ENCODE peak calls at places on chromosomes 5 and 9, in five cellular contexts. One of them, this sample, is unnamed.

GRCh38 chr5:147520450-147520849 is 10.6 kb upstream of the DPYSL3 start:
- DNase-seq in astrocyte: no peak
- DNase-seq in PC-9: no peak
- DNase-seq in ascending aorta: no peak
- DNase-seq in tibial artery: no peak
- DNase-seq in this sample: no peak

GRCh38 chr5:97006454-97006853 is 70.6 kb downstream of the LNPEP start:
- DNase-seq in astrocyte: no peak
- DNase-seq in PC-9: peak; percentile 34
- DNase-seq in ascending aorta: no peak
- DNase-seq in tibial artery: no peak
- DNase-seq in this sample: no peak

GRCh38 chr5:127153031-127153430 is 79.7 kb upstream of the C5orf63 start:
- DNase-seq in astrocyte: no peak
- DNase-seq in PC-9: no peak
- DNase-seq in ascending aorta: no peak
- DNase-seq in tibial artery: no peak
- DNase-seq in this sample: no peak

GRCh38 chr5:167947312-167947711 is 344.1 kb upstream of the WWC1 start:
- DNase-seq in astrocyte: no peak
- DNase-seq in PC-9: no peak
- DNase-seq in ascending aorta: no peak
- DNase-seq in tibial artery: no peak
- DNase-seq in this sample: no peak

GRCh38 chr5:172322028-172322965 is 38.7 kb upstream of the UBTD2 start:
- DNase-seq in astrocyte: no peak
- DNase-seq in PC-9: no peak
- DNase-seq in ascending aorta: peak; percentile 31
- DNase-seq in tibial artery: no peak
- DNase-seq in this sample: no peak

GRCh38 chr5:141349917-141350619 is at the start of gene PCDHGB1:
- DNase-seq in astrocyte: peak; percentile 41
- DNase-seq in PC-9: no peak
- DNase-seq in ascending aorta: no peak
- DNase-seq in tibial artery: no peak
- DNase-seq in this sample: no peak

GRCh38 chr5:56155992-56156584 is 77.0 kb downstream of the ANKRD55 start:
- DNase-seq in astrocyte: no peak
- DNase-seq in PC-9: no peak
- DNase-seq in ascending aorta: no peak
- DNase-seq in tibial artery: peak; percentile 56
- DNase-seq in this sample: no peak

GRCh38 chr5:141437208-141437607 is 6.9 kb downstream of the PCDHGA12 start:
- DNase-seq in astrocyte: no peak
- DNase-seq in PC-9: no peak
- DNase-seq in ascending aorta: no peak
- DNase-seq in tibial artery: no peak
- DNase-seq in this sample: no peak

GRCh38 chr9:111572945-111573604 is 26.4 kb downstream of the PTGR1 start:
- DNase-seq in astrocyte: peak; percentile 95
- DNase-seq in PC-9: no peak
- DNase-seq in ascending aorta: no peak
- DNase-seq in tibial artery: no peak
- DNase-seq in this sample: peak; percentile 22

GRCh38 chr9:69170231-69170630 is 3.8 kb upstream of the TJP2 start:
- DNase-seq in astrocyte: no peak
- DNase-seq in PC-9: no peak
- DNase-seq in ascending aorta: no peak
- DNase-seq in tibial artery: no peak
- DNase-seq in this sample: no peak

GRCh38 chr5:126053630-126054029 is 369.6 kb upstream of the GRAMD2B start:
- DNase-seq in astrocyte: no peak
- DNase-seq in PC-9: no peak
- DNase-seq in ascending aorta: no peak
- DNase-seq in tibial artery: no peak
- DNase-seq in this sample: no peak

GRCh38 chr9:550267-550790 is 291.2 kb upstream of the DMRT1 start:
- DNase-seq in astrocyte: no peak
- DNase-seq in PC-9: no peak
- DNase-seq in ascending aorta: no peak
- DNase-seq in tibial artery: no peak
- DNase-seq in this sample: no peak

GRCh38 chr5:52043543-52043942 is 660.3 kb downstream of the ISL1 start:
- DNase-seq in astrocyte: no peak
- DNase-seq in PC-9: no peak
- DNase-seq in ascending aorta: no peak
- DNase-seq in tibial artery: no peak
- DNase-seq in this sample: no peak

GRCh38 chr5:157816682-157817268 is 42.2 kb downstream of the CLINT1 start:
- DNase-seq in astrocyte: no peak
- DNase-seq in PC-9: no peak
- DNase-seq in ascending aorta: no peak
- DNase-seq in tibial artery: no peak
- DNase-seq in this sample: no peak

GRCh38 chr9:19720374-19720773 is 68.5 kb downstream of the SLC24A2 start:
- DNase-seq in astrocyte: peak; percentile 6
- DNase-seq in PC-9: no peak
- DNase-seq in ascending aorta: no peak
- DNase-seq in tibial artery: no peak
- DNase-seq in this sample: peak; percentile 26

GRCh38 chr5:124661317-124662141 is 84.9 kb downstream of the ZNF608 start:
- DNase-seq in astrocyte: peak; percentile 97
- DNase-seq in PC-9: peak; percentile 98
- DNase-seq in ascending aorta: no peak
- DNase-seq in tibial artery: no peak
- DNase-seq in this sample: no peak

GRCh38 chr9:70079364-70080103 is 35.9 kb downstream of the MAMDC2 start:
- DNase-seq in astrocyte: no peak
- DNase-seq in PC-9: peak; percentile 93
- DNase-seq in ascending aorta: no peak
- DNase-seq in tibial artery: no peak
- DNase-seq in this sample: no peak

GRCh38 chr5:104045987-104046386 is 483.4 kb upstream of the NUDT12 start:
- DNase-seq in astrocyte: no peak
- DNase-seq in PC-9: no peak
- DNase-seq in ascending aorta: no peak
- DNase-seq in tibial artery: no peak
- DNase-seq in this sample: no peak

GRCh38 chr5:146877783-146878470 is 630 bp downstream of the PPP2R2B start:
- DNase-seq in astrocyte: peak; percentile 46
- DNase-seq in PC-9: no peak
- DNase-seq in ascending aorta: no peak
- DNase-seq in tibial artery: no peak
- DNase-seq in this sample: no peak

GRCh38 chr5:39137391-39138181 is 63.4 kb upstream of the RICTOR start:
- DNase-seq in astrocyte: no peak
- DNase-seq in PC-9: no peak
- DNase-seq in ascending aorta: no peak
- DNase-seq in tibial artery: no peak
- DNase-seq in this sample: no peak

DNA sequence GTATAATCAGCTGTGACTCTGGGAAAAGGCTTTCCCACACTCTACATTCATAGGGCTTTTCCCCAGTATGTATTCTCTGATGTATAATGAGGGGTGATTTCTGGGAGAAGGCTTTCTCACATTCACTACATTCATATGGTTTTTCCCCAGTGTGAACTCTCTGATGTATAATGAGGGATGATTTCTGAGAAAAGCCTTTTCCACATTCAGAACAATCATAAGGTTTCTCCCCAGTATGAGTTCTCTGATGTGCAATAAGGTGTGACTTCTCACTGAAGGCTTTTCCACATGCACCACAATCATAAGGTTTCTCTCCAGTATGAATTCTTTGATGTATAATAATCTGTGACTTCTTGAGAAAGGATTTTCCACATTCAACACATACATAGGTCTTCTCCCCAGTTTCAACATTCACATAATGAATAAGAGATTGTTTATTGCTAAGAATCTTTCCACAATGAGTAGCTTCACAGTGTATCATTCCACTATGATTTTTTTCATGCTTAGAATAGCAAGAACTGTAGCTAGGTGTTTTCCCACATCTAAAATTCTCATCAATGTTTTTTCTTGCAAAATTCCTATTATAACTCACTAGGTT is 26.7 kb upstream of the ZNF300 start:
- DNase-seq in astrocyte: peak; percentile 6
- DNase-seq in PC-9: no peak
- DNase-seq in ascending aorta: no peak
- DNase-seq in tibial artery: no peak
- DNase-seq in this sample: no peak
- H3K9me3 ChIP-seq in astrocyte: peaks cover 47% of the 10 kb centered on the region
- H3K9me3 ChIP-seq in PC-9: peaks cover 67% of the 10 kb centered on the region
- H3K9me3 ChIP-seq in ascending aorta: peaks cover 99% of the 10 kb centered on the region
- H3K9me3 ChIP-seq in tibial artery: peaks cover 79% of the 10 kb centered on the region
- H3K9me3 ChIP-seq in this sample: peaks cover 8% of the 10 kb centered on the region

DNA sequence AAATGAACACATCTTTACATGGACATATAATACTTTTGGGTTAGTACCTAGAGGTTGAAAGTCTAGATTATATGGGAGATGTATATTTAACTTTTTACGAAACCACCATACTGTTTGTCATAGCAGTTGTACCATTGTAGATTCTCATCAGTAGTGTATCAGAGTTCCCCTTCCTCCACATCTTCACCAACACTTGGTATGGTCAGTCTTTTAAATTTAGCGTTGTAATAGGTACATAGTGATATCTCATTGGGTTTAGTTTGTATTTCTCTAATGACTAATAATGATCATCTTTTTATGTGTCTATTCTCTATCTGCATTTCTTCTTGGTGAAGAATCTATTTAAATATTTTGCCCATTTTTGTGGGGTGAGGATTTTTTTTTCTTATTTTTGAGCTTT is 137.5 kb downstream of the NR3C1 start:
- DNase-seq in astrocyte: no peak
- DNase-seq in PC-9: no peak
- DNase-seq in ascending aorta: no peak
- DNase-seq in tibial artery: no peak
- DNase-seq in this sample: no peak
- H3K9me3 ChIP-seq in astrocyte: no peaks in the 10 kb centered on the region
- H3K9me3 ChIP-seq in PC-9: peaks cover 5% of the 10 kb centered on the region
- H3K9me3 ChIP-seq in ascending aorta: peaks cover 8% of the 10 kb centered on the region
- H3K9me3 ChIP-seq in tibial artery: no peaks in the 10 kb centered on the region
- H3K9me3 ChIP-seq in this sample: peaks cover 4% of the 10 kb centered on the region

GRCh38 chr5:179113945-179114641 is 53.9 kb downstream of the ZNF354C start:
- DNase-seq in astrocyte: no peak
- DNase-seq in PC-9: no peak
- DNase-seq in ascending aorta: no peak
- DNase-seq in tibial artery: no peak
- DNase-seq in this sample: no peak
- H3K9me3 ChIP-seq in astrocyte: peaks cover 9% of the 10 kb centered on the region
- H3K9me3 ChIP-seq in PC-9: peaks cover 3% of the 10 kb centered on the region
- H3K9me3 ChIP-seq in ascending aorta: peaks cover 78% of the 10 kb centered on the region
- H3K9me3 ChIP-seq in tibial artery: peaks cover 63% of the 10 kb centered on the region
- H3K9me3 ChIP-seq in this sample: no peaks in the 10 kb centered on the region

GRCh38 chr9:81720450-81721086 is 31.2 kb upstream of the TLE1 start:
- DNase-seq in astrocyte: no peak
- DNase-seq in PC-9: peak; percentile 72
- DNase-seq in ascending aorta: no peak
- DNase-seq in tibial artery: no peak
- DNase-seq in this sample: no peak

GRCh38 chr9:81724242-81724889 is 35.0 kb upstream of the TLE1 start:
- DNase-seq in astrocyte: peak; percentile 25
- DNase-seq in PC-9: no peak
- DNase-seq in ascending aorta: no peak
- DNase-seq in tibial artery: no peak
- DNase-seq in this sample: no peak

GRCh38 chr9:81719972-81720371 is 30.6 kb upstream of the TLE1 start:
- DNase-seq in astrocyte: no peak
- DNase-seq in PC-9: no peak
- DNase-seq in ascending aorta: no peak
- DNase-seq in tibial artery: no peak
- DNase-seq in this sample: no peak

GRCh38 chr9:81718244-81718643 is 28.9 kb upstream of the TLE1 start:
- DNase-seq in astrocyte: no peak
- DNase-seq in PC-9: no peak
- DNase-seq in ascending aorta: no peak
- DNase-seq in tibial artery: no peak
- DNase-seq in this sample: no peak

GRCh38 chr9:81722277-81722676 is 32.9 kb upstream of the TLE1 start:
- DNase-seq in astrocyte: no peak
- DNase-seq in PC-9: no peak
- DNase-seq in ascending aorta: no peak
- DNase-seq in tibial artery: no peak
- DNase-seq in this sample: no peak
- H3K9me3 ChIP-seq in astrocyte: no peaks in the 10 kb centered on the region
- H3K9me3 ChIP-seq in PC-9: no peaks in the 10 kb centered on the region
- H3K9me3 ChIP-seq in ascending aorta: no peaks in the 10 kb centered on the region
- H3K9me3 ChIP-seq in tibial artery: no peaks in the 10 kb centered on the region
- H3K9me3 ChIP-seq in this sample: no peaks in the 10 kb centered on the region

GRCh38 chr5:73298251-73299016 is 125.4 kb downstream of the TMEM174 start:
- DNase-seq in astrocyte: no peak
- DNase-seq in PC-9: no peak
- DNase-seq in ascending aorta: peak; percentile 60
- DNase-seq in tibial artery: no peak
- DNase-seq in this sample: no peak
- H3K9me3 ChIP-seq in astrocyte: no peaks in the 10 kb centered on the region
- H3K9me3 ChIP-seq in PC-9: no peaks in the 10 kb centered on the region
- H3K9me3 ChIP-seq in ascending aorta: no peaks in the 10 kb centered on the region
- H3K9me3 ChIP-seq in tibial artery: no peaks in the 10 kb centered on the region
- H3K9me3 ChIP-seq in this sample: no peaks in the 10 kb centered on the region

This sample was measured in SK-N-MC.